ENCODE peak calls at places on chromosomes 11 and 22, in seven cellular contexts. D, I, R, B, G, L and X are unnamed samples.

GRCh38 chr22:23175817-23176644 is 4.3 kb upstream of the BCR start:
- DNase-seq in D (no peak), I (no peak), R (no peak), B (no peak), G (no peak), L (no peak), X (no peak)

GRCh38 chr11:24386551-24387404 is 110.1 kb upstream of the LUZP2 start:
- DNase-seq in D (peak; percentile 12), I (no peak), R (no peak), B (peak; percentile 13), G (no peak), L (peak; percentile 10), X (peak; percentile 7)

GRCh38 chr22:50341977-50342650 is 1.0 kb upstream of the PPP6R2 start:
- DNase-seq in D (peak; percentile 83), I (no peak), R (peak; percentile 70), B (peak; percentile 87), G (peak; percentile 61), L (peak; percentile 51), X (no peak)

GRCh38 chr11:113906038-113906437 is 1.4 kb downstream of the HTR3B start:
- DNase-seq in D (peak; percentile 37), I (no peak), R (peak; percentile 45), B (no peak), G (no peak), L (no peak), X (peak; percentile 85)

GRCh38 chr11:128157423-128158298 is 429.7 kb downstream of the ETS1 start:
- DNase-seq in D (peak; percentile 44), I (peak; percentile 51), R (peak; percentile 72), B (peak; percentile 56), G (peak; percentile 60), L (no peak), X (peak; percentile 92)

GRCh38 chr11:120884290-120885020 is 139.4 kb upstream of the TBCEL start:
- DNase-seq in D (no peak), I (no peak), R (no peak), B (peak; percentile 41), G (no peak), L (no peak), X (no peak)

GRCh38 chr11:104573431-104573830 is 324.8 kb downstream of the CASP12 start:
- DNase-seq in D (no peak), I (no peak), R (no peak), B (no peak), G (no peak), L (no peak), X (no peak)

GRCh38 chr11:20438637-20439036 is 51.1 kb downstream of the PRMT3 start:
- DNase-seq in D (no peak), I (no peak), R (no peak), B (no peak), G (no peak), L (no peak), X (no peak)

GRCh38 chr11:108871152-108871551 is 206.3 kb downstream of the DDX10 start:
- DNase-seq in D (peak; percentile 35), I (no peak), R (no peak), B (peak; percentile 11), G (no peak), L (peak; percentile 39), X (peak; percentile 67)

GRCh38 chr11:113664981-113665710 is 41.0 kb downstream of the TMPRSS5 start:
- DNase-seq in D (peak; percentile 63), I (no peak), R (no peak), B (no peak), G (peak; percentile 34), L (no peak), X (no peak)

GRCh38 chr11:111623527-111624030 is 21.3 kb downstream of the SIK2 start:
- DNase-seq in D (peak; percentile 86), I (peak; percentile 60), R (no peak), B (no peak), G (no peak), L (no peak), X (no peak)

GRCh38 chr22:33819743-33820142 is 100.5 kb downstream of the LARGE1 start:
- DNase-seq in D (no peak), I (no peak), R (no peak), B (no peak), G (no peak), L (no peak), X (no peak)

GRCh38 chr22:25159028-25159427 is 40.6 kb upstream of the CRYBB3 start:
- DNase-seq in D (no peak), I (no peak), R (no peak), B (no peak), G (no peak), L (no peak), X (no peak)

GRCh38 chr11:61297741-61298140 is 2.6 kb upstream of the VWCE start:
- DNase-seq in D (peak; percentile 29), I (no peak), R (no peak), B (no peak), G (no peak), L (no peak), X (peak; percentile 19)

GRCh38 chr11:35682230-35683195 is 19.9 kb downstream of the TRIM44 start:
- DNase-seq in D (no peak), I (no peak), R (no peak), B (peak; percentile 49), G (no peak), L (no peak), X (no peak)

DNA sequence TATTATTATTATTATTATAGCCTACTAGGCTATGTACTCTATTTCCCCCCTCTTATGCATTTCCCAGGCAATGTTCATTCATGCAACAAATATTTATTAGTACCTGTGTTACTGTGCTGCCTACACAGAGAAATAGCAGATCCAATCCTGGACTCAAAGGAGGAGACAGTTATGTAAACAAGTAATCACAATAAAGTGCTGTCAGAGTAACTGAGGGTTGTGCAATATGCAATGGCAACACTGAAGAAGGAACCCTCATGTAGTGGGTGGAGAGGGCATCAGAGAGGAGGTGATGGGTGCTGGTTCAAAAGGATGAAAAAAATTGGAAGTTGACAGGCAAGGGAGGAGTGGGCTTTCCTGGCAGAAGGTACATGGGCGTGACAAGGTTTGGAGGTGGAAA is 881 bp upstream of the P4HA3 start:
- DNase-seq in D (no peak), I (no peak), R (no peak), B (no peak), G (no peak), L (no peak), X (no peak)
- TF ChIP-seq JUND in D (no peak), I (no peak), R (no peak), B (no peak), G (no peak), L (no peak), X (no peak)

GRCh38 chr11:126405906-126406305 is 50.4 kb downstream of the ST3GAL4 start:
- DNase-seq in D (no peak), I (no peak), R (peak; percentile 42), B (no peak), G (no peak), L (no peak), X (peak; percentile 88)
- TF ChIP-seq JUND in D (no peak), I (no peak), R (no peak), B (no peak), G (no peak), L (no peak), X (no peak)

GRCh38 chr11:66268953-66269906 is 791 bp downstream of the RAB1B start:
- DNase-seq in D (peak; percentile 58), I (no peak), R (no peak), B (peak; percentile 58), G (peak; percentile 69), L (no peak), X (peak; percentile 46)
- TF ChIP-seq JUND in D (no peak), I (no peak), R (no peak), B (no peak), G (no peak), L (no peak), X (no peak)

DNA sequence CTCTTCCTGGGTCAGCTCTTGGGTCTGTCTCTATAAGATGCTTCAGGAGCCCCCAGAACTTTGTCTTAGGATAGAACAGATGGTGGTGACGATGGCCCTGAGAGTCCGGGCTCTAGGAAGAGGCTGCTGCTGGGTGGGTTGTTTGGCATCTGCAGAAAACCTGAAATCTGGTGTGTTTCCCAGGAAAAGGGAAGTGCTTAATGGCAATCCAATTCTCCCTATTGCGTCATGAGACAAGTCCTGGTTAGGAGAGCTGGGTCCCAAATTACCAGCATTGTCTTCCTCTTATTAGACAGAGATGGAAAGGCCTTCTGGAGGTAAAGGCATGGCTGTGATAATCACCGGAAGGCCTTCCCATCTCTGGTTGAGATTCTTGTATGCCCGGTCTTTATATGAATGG is 48.9 kb upstream of the GRAMD1B start:
- DNase-seq in D (no peak), I (no peak), R (no peak), B (no peak), G (no peak), L (no peak), X (no peak)
- TF ChIP-seq JUND in D (no peak), I (no peak), R (no peak), B (no peak), G (no peak), L (no peak), X (no peak)

GRCh38 chr11:109933126-109933525 is 160.1 kb upstream of the ZC3H12C start:
- DNase-seq in D (no peak), I (no peak), R (no peak), B (no peak), G (no peak), L (no peak), X (no peak)
- TF ChIP-seq JUND in D (no peak), I (no peak), R (no peak), B (no peak), G (no peak), L (no peak), X (no peak)

GRCh38 chr22:32622762-32623147 is 148.1 kb downstream of the FBXO7 start:
- DNase-seq in D (no peak), I (no peak), R (no peak), B (no peak), G (no peak), L (no peak), X (no peak)

GRCh38 chr22:32621656-32622003 is 147.0 kb downstream of the FBXO7 start:
- DNase-seq in D (no peak), I (no peak), R (no peak), B (no peak), G (no peak), L (no peak), X (no peak)

GRCh38 chr22:32619614-32620426 is 145.2 kb downstream of the FBXO7 start:
- DNase-seq in D (peak; percentile 91), I (no peak), R (no peak), B (no peak), G (no peak), L (no peak), X (no peak)

GRCh38 chr22:32622004-32622761 is 147.6 kb downstream of the FBXO7 start:
- DNase-seq in D (peak; percentile 89), I (no peak), R (no peak), B (no peak), G (no peak), L (peak; percentile 21), X (no peak)

DNA sequence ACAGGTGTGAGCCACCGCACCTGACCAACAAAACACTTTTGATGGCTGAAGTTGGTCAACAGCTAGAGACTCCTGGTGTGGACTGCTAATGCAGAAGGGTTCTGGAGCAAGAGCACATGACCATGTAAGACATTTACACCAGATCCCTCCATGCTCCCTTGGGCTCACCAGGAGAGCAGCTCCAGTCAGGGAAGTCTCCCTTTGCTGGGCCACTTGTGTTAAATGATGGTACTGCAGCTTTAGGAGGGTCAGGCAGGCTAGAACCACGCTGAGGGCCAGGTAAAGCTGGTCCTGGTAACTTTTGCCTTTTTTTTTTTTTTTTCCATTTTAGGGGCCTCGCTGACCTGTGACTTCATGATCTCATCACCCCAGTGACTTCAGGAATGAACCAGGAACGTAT is 146.4 kb downstream of the FBXO7 start:
- DNase-seq in D (peak; percentile 24), I (no peak), R (no peak), B (no peak), G (no peak), L (no peak), X (no peak)
- TF ChIP-seq JUND in D (no peak), I (no peak), R (no peak), B (no peak), G (no peak), L (no peak), X (no peak)

GRCh38 chr11:64851831-64852337 is 7.4 kb upstream of the CDC42BPG start:
- DNase-seq in D (no peak), I (no peak), R (no peak), B (no peak), G (peak; percentile 34), L (no peak), X (no peak)
- TF ChIP-seq JUND in D (no peak), I (no peak), R (no peak), B (no peak), G (no peak), L (no peak), X (no peak)